ENCODE peak calls at places on chromosomes 16 and 17, in eight cellular contexts. One of them, this sample, is unnamed.

GRCh38 chr16:84503751-84504395 is 586 bp downstream of the MEAK7 start:
- DNase-seq in cardiac muscle cell: no peak
- DNase-seq in lung: no peak
- DNase-seq in fibroblast of lung: no peak
- DNase-seq in left ventricle myocardium inferior: peak; percentile 15
- DNase-seq in endothelial cell of umbilical vein: peak; percentile 29
- DNase-seq in gastrocnemius medialis: no peak
- DNase-seq in prostate gland: no peak
- DNase-seq in this sample: peak; percentile 12

GRCh38 chr17:16886655-16887322 is 85.1 kb downstream of the TNFRSF13B start:
- DNase-seq in fibroblast of lung: no peak
- DNase-seq in cardiac muscle cell: no peak
- DNase-seq in endothelial cell of umbilical vein: no peak
- DNase-seq in gastrocnemius medialis: no peak
- DNase-seq in left ventricle myocardium inferior: no peak
- DNase-seq in prostate gland: no peak
- DNase-seq in lung: no peak
- DNase-seq in this sample: no peak

GRCh38 chr17:78868391-78868790 is 27.8 kb upstream of the USP36 start:
- DNase-seq in lung: no peak
- DNase-seq in left ventricle myocardium inferior: no peak
- DNase-seq in prostate gland: no peak
- DNase-seq in fibroblast of lung: peak; percentile 87
- DNase-seq in endothelial cell of umbilical vein: no peak
- DNase-seq in gastrocnemius medialis: no peak
- DNase-seq in cardiac muscle cell: no peak
- DNase-seq in this sample: peak; percentile 64

GRCh38 chr16:57479422-57480126 is 6.7 kb downstream of the DOK4 start:
- DNase-seq in endothelial cell of umbilical vein: peak; percentile 33
- DNase-seq in cardiac muscle cell: peak; percentile 69
- DNase-seq in gastrocnemius medialis: no peak
- DNase-seq in left ventricle myocardium inferior: peak; percentile 58
- DNase-seq in prostate gland: no peak
- DNase-seq in fibroblast of lung: peak; percentile 56
- DNase-seq in lung: no peak
- DNase-seq in this sample: no peak

GRCh38 chr17:9890124-9890523 is 14.9 kb downstream of the RCVRN start:
- DNase-seq in cardiac muscle cell: peak; percentile 74
- DNase-seq in lung: no peak
- DNase-seq in fibroblast of lung: no peak
- DNase-seq in endothelial cell of umbilical vein: no peak
- DNase-seq in left ventricle myocardium inferior: no peak
- DNase-seq in prostate gland: no peak
- DNase-seq in gastrocnemius medialis: no peak
- DNase-seq in this sample: peak; percentile 39

GRCh38 chr16:1496464-1496863 is 3.3 kb downstream of the TELO2 start:
- DNase-seq in endothelial cell of umbilical vein: no peak
- DNase-seq in gastrocnemius medialis: no peak
- DNase-seq in prostate gland: no peak
- DNase-seq in left ventricle myocardium inferior: no peak
- DNase-seq in fibroblast of lung: no peak
- DNase-seq in cardiac muscle cell: no peak
- DNase-seq in lung: no peak
- DNase-seq in this sample: no peak

GRCh38 chr17:70313031-70313430 is 143.7 kb downstream of the KCNJ2 start:
- DNase-seq in endothelial cell of umbilical vein: no peak
- DNase-seq in gastrocnemius medialis: no peak
- DNase-seq in prostate gland: no peak
- DNase-seq in lung: no peak
- DNase-seq in cardiac muscle cell: no peak
- DNase-seq in fibroblast of lung: peak; percentile 23
- DNase-seq in left ventricle myocardium inferior: no peak
- DNase-seq in this sample: peak; percentile 28

GRCh38 chr16:63361032-63361624 is 1324.9 kb upstream of the CDH8 start:
- DNase-seq in lung: no peak
- DNase-seq in fibroblast of lung: peak; percentile 73
- DNase-seq in endothelial cell of umbilical vein: peak; percentile 56
- DNase-seq in cardiac muscle cell: peak; percentile 62
- DNase-seq in prostate gland: no peak
- DNase-seq in left ventricle myocardium inferior: no peak
- DNase-seq in gastrocnemius medialis: no peak
- DNase-seq in this sample: no peak

GRCh38 chr17:38925263-38925995 is at the start of gene LASP1NB:
- DNase-seq in left ventricle myocardium inferior: no peak
- DNase-seq in lung: no peak
- DNase-seq in fibroblast of lung: peak; percentile 51
- DNase-seq in endothelial cell of umbilical vein: no peak
- DNase-seq in prostate gland: no peak
- DNase-seq in gastrocnemius medialis: no peak
- DNase-seq in cardiac muscle cell: peak; percentile 41
- DNase-seq in this sample: no peak

GRCh38 chr17:28968269-28968913 is 17.1 kb upstream of the PHF12 start:
- DNase-seq in left ventricle myocardium inferior: no peak
- DNase-seq in cardiac muscle cell: peak; percentile 59
- DNase-seq in fibroblast of lung: no peak
- DNase-seq in lung: no peak
- DNase-seq in gastrocnemius medialis: no peak
- DNase-seq in endothelial cell of umbilical vein: no peak
- DNase-seq in prostate gland: no peak
- DNase-seq in this sample: peak; percentile 69

GRCh38 chr16:50371936-50372595 is 3.3 kb upstream of the BRD7 start:
- DNase-seq in lung: no peak
- DNase-seq in endothelial cell of umbilical vein: no peak
- DNase-seq in gastrocnemius medialis: no peak
- DNase-seq in fibroblast of lung: peak; percentile 21
- DNase-seq in cardiac muscle cell: peak; percentile 53
- DNase-seq in prostate gland: no peak
- DNase-seq in left ventricle myocardium inferior: no peak
- DNase-seq in this sample: no peak

GRCh38 chr17:32517982-32518381 is 31.2 kb downstream of the CDK5R1 start:
- DNase-seq in gastrocnemius medialis: no peak
- DNase-seq in left ventricle myocardium inferior: no peak
- DNase-seq in fibroblast of lung: no peak
- DNase-seq in lung: no peak
- DNase-seq in prostate gland: no peak
- DNase-seq in endothelial cell of umbilical vein: no peak
- DNase-seq in cardiac muscle cell: no peak
- DNase-seq in this sample: no peak

GRCh38 chr17:32516940-32517711 is 30.3 kb downstream of the CDK5R1 start:
- DNase-seq in gastrocnemius medialis: no peak
- DNase-seq in lung: no peak
- DNase-seq in endothelial cell of umbilical vein: no peak
- DNase-seq in prostate gland: no peak
- DNase-seq in left ventricle myocardium inferior: no peak
- DNase-seq in fibroblast of lung: no peak
- DNase-seq in cardiac muscle cell: no peak
- DNase-seq in this sample: no peak

GRCh38 chr17:32518856-32519768 is 32.3 kb downstream of the CDK5R1 start:
- DNase-seq in lung: no peak
- DNase-seq in endothelial cell of umbilical vein: peak; percentile 49
- DNase-seq in gastrocnemius medialis: no peak
- DNase-seq in left ventricle myocardium inferior: peak; percentile 57
- DNase-seq in fibroblast of lung: peak; percentile 6
- DNase-seq in cardiac muscle cell: peak; percentile 80
- DNase-seq in prostate gland: peak; percentile 16
- DNase-seq in this sample: peak; percentile 20

GRCh38 chr17:32520737-32521399 is 34.1 kb downstream of the CDK5R1 start:
- DNase-seq in lung: no peak
- DNase-seq in fibroblast of lung: no peak
- DNase-seq in left ventricle myocardium inferior: no peak
- DNase-seq in endothelial cell of umbilical vein: no peak
- DNase-seq in gastrocnemius medialis: no peak
- DNase-seq in cardiac muscle cell: no peak
- DNase-seq in prostate gland: no peak
- DNase-seq in this sample: no peak

GRCh38 chr17:32519769-32520701 is 33.2 kb downstream of the CDK5R1 start:
- DNase-seq in gastrocnemius medialis: no peak
- DNase-seq in endothelial cell of umbilical vein: peak; percentile 62
- DNase-seq in lung: no peak
- DNase-seq in left ventricle myocardium inferior: no peak
- DNase-seq in cardiac muscle cell: no peak
- DNase-seq in fibroblast of lung: no peak
- DNase-seq in prostate gland: no peak
- DNase-seq in this sample: no peak
- H3K4me3 ChIP-seq in gastrocnemius medialis: peak overlapping the region; percentile 61
- H3K4me3 ChIP-seq in endothelial cell of umbilical vein: peak overlapping the region; percentile 6
- H3K4me3 ChIP-seq in lung: no peak overlapping the region
- H3K4me3 ChIP-seq in left ventricle myocardium inferior: peak overlapping the region; percentile 70
- H3K4me3 ChIP-seq in cardiac muscle cell: peak overlapping the region; percentile 40
- H3K4me3 ChIP-seq in fibroblast of lung: peak overlapping the region; percentile 20
- H3K4me3 ChIP-seq in prostate gland: peak overlapping the region; percentile 49
- H3K4me3 ChIP-seq in this sample: peak overlapping the region; percentile 41

GRCh38 chr17:27066315-27066714 is 227.6 kb upstream of the WSB1 start:
- DNase-seq in left ventricle myocardium inferior: no peak
- DNase-seq in lung: no peak
- DNase-seq in cardiac muscle cell: no peak
- DNase-seq in gastrocnemius medialis: no peak
- DNase-seq in fibroblast of lung: no peak
- DNase-seq in prostate gland: no peak
- DNase-seq in endothelial cell of umbilical vein: no peak
- DNase-seq in this sample: no peak

GRCh38 chr17:27070836-27071235 is 223.1 kb upstream of the WSB1 start:
- DNase-seq in fibroblast of lung: no peak
- DNase-seq in endothelial cell of umbilical vein: no peak
- DNase-seq in gastrocnemius medialis: no peak
- DNase-seq in prostate gland: no peak
- DNase-seq in cardiac muscle cell: no peak
- DNase-seq in left ventricle myocardium inferior: no peak
- DNase-seq in lung: no peak
- DNase-seq in this sample: no peak

GRCh38 chr17:27069842-27070508 is 223.9 kb upstream of the WSB1 start:
- DNase-seq in prostate gland: no peak
- DNase-seq in left ventricle myocardium inferior: no peak
- DNase-seq in cardiac muscle cell: no peak
- DNase-seq in endothelial cell of umbilical vein: no peak
- DNase-seq in fibroblast of lung: no peak
- DNase-seq in gastrocnemius medialis: no peak
- DNase-seq in lung: no peak
- DNase-seq in this sample: no peak

DNA sequence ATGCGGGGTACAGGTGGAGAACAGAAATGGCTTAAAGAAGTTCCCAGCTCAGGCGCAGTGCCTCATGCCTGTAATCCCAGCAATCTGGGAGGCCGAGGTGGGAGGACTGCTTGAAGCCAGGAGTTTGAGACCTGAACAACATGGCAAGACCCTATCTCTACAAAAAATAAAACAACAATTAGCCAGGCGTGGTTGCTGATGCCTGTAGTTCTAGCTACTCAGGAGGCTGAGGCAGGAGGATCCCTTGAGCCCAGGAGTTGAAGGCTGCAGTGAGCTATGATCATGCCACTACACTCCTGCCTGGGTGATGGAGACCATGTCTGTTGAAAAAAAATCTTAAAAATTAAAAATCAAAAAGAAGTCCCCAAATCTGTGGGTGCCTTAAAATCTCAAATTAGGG is 228.3 kb upstream of the WSB1 start:
- DNase-seq in lung: no peak
- DNase-seq in cardiac muscle cell: no peak
- DNase-seq in left ventricle myocardium inferior: no peak
- DNase-seq in endothelial cell of umbilical vein: no peak
- DNase-seq in prostate gland: no peak
- DNase-seq in gastrocnemius medialis: no peak
- DNase-seq in fibroblast of lung: no peak
- DNase-seq in this sample: no peak
- H3K9me3 ChIP-seq in lung: no peaks in the 10 kb centered on the region
- H3K9me3 ChIP-seq in cardiac muscle cell: no peaks in the 10 kb centered on the region
- H3K9me3 ChIP-seq in left ventricle myocardium inferior: no peaks in the 10 kb centered on the region
- H3K9me3 ChIP-seq in endothelial cell of umbilical vein: no peaks in the 10 kb centered on the region
- H3K9me3 ChIP-seq in prostate gland: no peaks in the 10 kb centered on the region
- H3K9me3 ChIP-seq in gastrocnemius medialis: no peaks in the 10 kb centered on the region
- H3K9me3 ChIP-seq in fibroblast of lung: no peaks in the 10 kb centered on the region
- H3K9me3 ChIP-seq in this sample: no peaks in the 10 kb centered on the region

GRCh38 chr16:55154956-55155355 is 169.0 kb upstream of the IRX6 start:
- DNase-seq in lung: no peak
- DNase-seq in prostate gland: no peak
- DNase-seq in fibroblast of lung: no peak
- DNase-seq in cardiac muscle cell: no peak
- DNase-seq in left ventricle myocardium inferior: no peak
- DNase-seq in gastrocnemius medialis: no peak
- DNase-seq in endothelial cell of umbilical vein: no peak
- DNase-seq in this sample: no peak

GRCh38 chr16:55152875-55153390 is 171.1 kb upstream of the IRX6 start:
- DNase-seq in cardiac muscle cell: no peak
- DNase-seq in lung: no peak
- DNase-seq in gastrocnemius medialis: no peak
- DNase-seq in fibroblast of lung: no peak
- DNase-seq in endothelial cell of umbilical vein: no peak
- DNase-seq in left ventricle myocardium inferior: no peak
- DNase-seq in prostate gland: no peak
- DNase-seq in this sample: no peak

GRCh38 chr16:55151901-55152300 is 172.1 kb upstream of the IRX6 start:
- DNase-seq in cardiac muscle cell: no peak
- DNase-seq in left ventricle myocardium inferior: no peak
- DNase-seq in lung: no peak
- DNase-seq in fibroblast of lung: no peak
- DNase-seq in gastrocnemius medialis: no peak
- DNase-seq in prostate gland: no peak
- DNase-seq in endothelial cell of umbilical vein: no peak
- DNase-seq in this sample: no peak

GRCh38 chr16:55154261-55154660 is 169.7 kb upstream of the IRX6 start:
- DNase-seq in gastrocnemius medialis: no peak
- DNase-seq in lung: no peak
- DNase-seq in prostate gland: no peak
- DNase-seq in fibroblast of lung: no peak
- DNase-seq in left ventricle myocardium inferior: no peak
- DNase-seq in cardiac muscle cell: no peak
- DNase-seq in endothelial cell of umbilical vein: no peak
- DNase-seq in this sample: no peak

GRCh38 chr16:55155815-55156214 is 168.2 kb upstream of the IRX6 start:
- DNase-seq in lung: no peak
- DNase-seq in gastrocnemius medialis: no peak
- DNase-seq in prostate gland: no peak
- DNase-seq in left ventricle myocardium inferior: no peak
- DNase-seq in endothelial cell of umbilical vein: no peak
- DNase-seq in fibroblast of lung: no peak
- DNase-seq in cardiac muscle cell: no peak
- DNase-seq in this sample: no peak
- H3K4me3 ChIP-seq in lung: no peak overlapping the region
- H3K4me3 ChIP-seq in gastrocnemius medialis: no peak overlapping the region
- H3K4me3 ChIP-seq in prostate gland: no peak overlapping the region
- H3K4me3 ChIP-seq in left ventricle myocardium inferior: no peak overlapping the region
- H3K4me3 ChIP-seq in endothelial cell of umbilical vein: no peak overlapping the region
- H3K4me3 ChIP-seq in fibroblast of lung: no peak overlapping the region
- H3K4me3 ChIP-seq in cardiac muscle cell: no peak overlapping the region
- H3K4me3 ChIP-seq in this sample: no peak overlapping the region

DNA sequence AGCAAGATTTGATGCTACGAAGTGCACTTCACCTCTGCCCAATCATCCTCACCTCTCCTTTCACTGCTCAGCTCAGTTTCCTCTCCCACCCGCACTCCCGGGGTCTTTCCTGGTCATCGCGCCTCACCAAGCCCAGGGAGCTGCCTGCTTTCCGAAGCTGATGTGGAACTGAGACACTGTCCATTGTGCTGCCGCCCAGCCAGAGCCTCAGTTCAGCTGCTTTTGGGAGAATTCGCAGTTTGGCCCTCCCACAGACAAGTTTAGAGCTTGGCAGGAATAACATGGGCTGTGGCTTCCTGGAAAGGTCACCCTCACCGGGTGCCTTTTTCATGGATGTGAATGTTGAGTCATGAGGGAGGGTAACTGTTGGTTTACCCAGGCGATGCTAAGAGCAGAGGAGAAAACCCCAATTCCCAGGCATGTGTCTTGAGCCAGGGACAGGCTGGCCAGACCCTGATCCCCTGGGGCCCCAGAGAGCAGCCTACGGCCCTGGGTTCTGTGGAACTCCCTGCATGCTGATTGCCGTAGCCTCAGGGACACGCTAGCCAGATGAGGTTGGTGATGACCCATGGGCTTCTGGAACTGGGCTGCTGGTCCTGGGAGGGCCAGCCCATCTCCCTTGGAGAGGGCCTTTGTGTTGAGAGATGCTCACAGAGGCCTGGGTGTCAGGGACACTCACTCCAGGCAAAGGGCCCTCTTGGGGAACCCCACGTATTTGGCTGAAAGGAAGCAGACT is 1687.5 kb downstream of the TP53TG3F start:
- DNase-seq in prostate gland: no peak
- DNase-seq in lung: no peak
- DNase-seq in fibroblast of lung: no peak
- DNase-seq in gastrocnemius medialis: no peak
- DNase-seq in cardiac muscle cell: no peak
- DNase-seq in endothelial cell of umbilical vein: no peak
- DNase-seq in left ventricle myocardium inferior: no peak
- DNase-seq in this sample: no peak
- H3K9me3 ChIP-seq in prostate gland: no peaks in the 10 kb centered on the region
- H3K9me3 ChIP-seq in lung: no peaks in the 10 kb centered on the region
- H3K9me3 ChIP-seq in fibroblast of lung: no peaks in the 10 kb centered on the region
- H3K9me3 ChIP-seq in gastrocnemius medialis: no peaks in the 10 kb centered on the region
- H3K9me3 ChIP-seq in cardiac muscle cell: no peaks in the 10 kb centered on the region
- H3K9me3 ChIP-seq in endothelial cell of umbilical vein: peaks cover 12% of the 10 kb centered on the region
- H3K9me3 ChIP-seq in left ventricle myocardium inferior: peaks cover 15% of the 10 kb centered on the region
- H3K9me3 ChIP-seq in this sample: no peaks in the 10 kb centered on the region

This sample was measured in MG63.